ENCODE peak calls at places on chromosomes 4 and X, in five cellular contexts. One of them, this sample, is unnamed.

GRCh38 chr4:182939680-182940079 is 22.5 kb upstream of the DCTD start:
- DNase-seq in mammary epithelial cell: no peak
- DNase-seq in stimulated activated CD4-positive, alpha-beta T cell treated with anti-CD3 and anti-CD28 coated beads, Interleukin-2, amount 100 ng/mL, for 48 hours: no peak
- DNase-seq in natural killer cell: no peak
- DNase-seq in left lobe of liver: no peak
- DNase-seq in this sample: no peak

GRCh38 chrX:41802958-41803357 is 79.0 kb downstream of the GPR82 start:
- DNase-seq in mammary epithelial cell: no peak
- DNase-seq in stimulated activated CD4-positive, alpha-beta T cell treated with anti-CD3 and anti-CD28 coated beads, Interleukin-2, amount 100 ng/mL, for 48 hours: no peak
- DNase-seq in natural killer cell: no peak
- DNase-seq in left lobe of liver: no peak
- DNase-seq in this sample: no peak

GRCh38 chr4:89558147-89558546 is 250.5 kb upstream of the GPRIN3 start:
- DNase-seq in mammary epithelial cell: peak; percentile 6
- DNase-seq in stimulated activated CD4-positive, alpha-beta T cell treated with anti-CD3 and anti-CD28 coated beads, Interleukin-2, amount 100 ng/mL, for 48 hours: no peak
- DNase-seq in natural killer cell: no peak
- DNase-seq in left lobe of liver: no peak
- DNase-seq in this sample: no peak

GRCh38 chr4:5945171-5945570 is 52.3 kb upstream of the CRMP1 start:
- DNase-seq in mammary epithelial cell: no peak
- DNase-seq in stimulated activated CD4-positive, alpha-beta T cell treated with anti-CD3 and anti-CD28 coated beads, Interleukin-2, amount 100 ng/mL, for 48 hours: no peak
- DNase-seq in natural killer cell: no peak
- DNase-seq in left lobe of liver: no peak
- DNase-seq in this sample: no peak

GRCh38 chr4:169621754-169622481 is 1.5 kb downstream of the CLCN3 start:
- DNase-seq in mammary epithelial cell: peak; percentile 58
- DNase-seq in stimulated activated CD4-positive, alpha-beta T cell treated with anti-CD3 and anti-CD28 coated beads, Interleukin-2, amount 100 ng/mL, for 48 hours: no peak
- DNase-seq in natural killer cell: no peak
- DNase-seq in left lobe of liver: no peak
- DNase-seq in this sample: no peak

GRCh38 chr4:4590496-4590895 is 48.6 kb upstream of the STX18 start:
- DNase-seq in mammary epithelial cell: no peak
- DNase-seq in stimulated activated CD4-positive, alpha-beta T cell treated with anti-CD3 and anti-CD28 coated beads, Interleukin-2, amount 100 ng/mL, for 48 hours: no peak
- DNase-seq in natural killer cell: no peak
- DNase-seq in left lobe of liver: no peak
- DNase-seq in this sample: no peak

GRCh38 chr4:166318810-166319525 is 445.9 kb downstream of the TLL1 start:
- DNase-seq in mammary epithelial cell: peak; percentile 81
- DNase-seq in stimulated activated CD4-positive, alpha-beta T cell treated with anti-CD3 and anti-CD28 coated beads, Interleukin-2, amount 100 ng/mL, for 48 hours: no peak
- DNase-seq in natural killer cell: no peak
- DNase-seq in left lobe of liver: no peak
- DNase-seq in this sample: no peak

GRCh38 chr4:184583738-184584502 is 65.3 kb downstream of the CASP3 start:
- DNase-seq in mammary epithelial cell: no peak
- DNase-seq in stimulated activated CD4-positive, alpha-beta T cell treated with anti-CD3 and anti-CD28 coated beads, Interleukin-2, amount 100 ng/mL, for 48 hours: no peak
- DNase-seq in natural killer cell: no peak
- DNase-seq in left lobe of liver: no peak
- DNase-seq in this sample: no peak

GRCh38 chr4:182143086-182143821 is 99.9 kb upstream of the TENM3 start:
- DNase-seq in mammary epithelial cell: peak; percentile 48
- DNase-seq in stimulated activated CD4-positive, alpha-beta T cell treated with anti-CD3 and anti-CD28 coated beads, Interleukin-2, amount 100 ng/mL, for 48 hours: no peak
- DNase-seq in natural killer cell: no peak
- DNase-seq in left lobe of liver: no peak
- DNase-seq in this sample: no peak

GRCh38 chrX:48902135-48902534 is 4.4 kb downstream of the PQBP1 start:
- DNase-seq in mammary epithelial cell: no peak
- DNase-seq in stimulated activated CD4-positive, alpha-beta T cell treated with anti-CD3 and anti-CD28 coated beads, Interleukin-2, amount 100 ng/mL, for 48 hours: no peak
- DNase-seq in natural killer cell: no peak
- DNase-seq in left lobe of liver: no peak
- DNase-seq in this sample: no peak

GRCh38 chrX:48466696-48467095 is 3.4 kb downstream of the SLC38A5 start:
- DNase-seq in mammary epithelial cell: no peak
- DNase-seq in stimulated activated CD4-positive, alpha-beta T cell treated with anti-CD3 and anti-CD28 coated beads, Interleukin-2, amount 100 ng/mL, for 48 hours: peak; percentile 36
- DNase-seq in natural killer cell: no peak
- DNase-seq in left lobe of liver: no peak
- DNase-seq in this sample: no peak